ENCODE peak calls at places on chromosomes 2 and 18, in eight cellular contexts. Z is spleen, C is prostate gland, P is HCT116, E is breast epithelium, I is A549, M is K562, A is stomach. Y is an unnamed sample. For H3K4me1, the result is how much of the 10 kb centered on the place peaks cover.

GRCh38 chr2:202861987-202862386 is 9.6 kb downstream of the ICA1L start:
- DNase-seq in M (no peak), C (no peak), Z (no peak), I (no peak), P (no peak), E (no peak), A (no peak), Y (no peak)

GRCh38 chr2:75432761-75433361 is 127.9 kb downstream of the EVA1A start:
- DNase-seq in I (no peak), E (no peak), M (no peak), P (no peak), C (no peak), A (no peak), Z (peak), Y (no peak)

GRCh38 chr2:233413529-233414272 is 59.4 kb downstream of the DGKD start:
- DNase-seq in Z (no peak), P (peak), A (peak), E (peak), C (no peak), M (no peak), I (peak), Y (no peak)

GRCh38 chr2:43075054-43075593 is 151.3 kb downstream of the ZFP36L2 start:
- DNase-seq in A (peak), E (peak), M (no peak), I (no peak), Z (peak), P (no peak), C (peak), Y (no peak)

GRCh38 chr2:161961046-161961445 is 113.0 kb downstream of the DPP4 start:
- DNase-seq in C (no peak), E (no peak), M (no peak), I (no peak), P (no peak), A (no peak), Z (no peak), Y (no peak)

GRCh38 chr2:213214209-213214608 is 62.8 kb upstream of the IKZF2 start:
- DNase-seq in I (no peak), P (no peak), Z (no peak), E (no peak), A (no peak), M (no peak), C (no peak), Y (no peak)

GRCh38 chr2:121479882-121480522 is 50.7 kb upstream of the RNU4ATAC start:
- DNase-seq in C (no peak), M (peak), A (peak), P (no peak), E (no peak), Z (no peak), I (no peak), Y (no peak)

GRCh38 chr2:218984239-218985020 is 554 bp downstream of the FEV start:
- DNase-seq in Z (no peak), A (no peak), E (no peak), I (no peak), P (no peak), C (no peak), M (no peak), Y (no peak)

GRCh38 chr2:133972786-133973185 is 281.1 kb upstream of the MGAT5 start:
- DNase-seq in P (no peak), E (peak), Z (no peak), I (no peak), M (no peak), C (no peak), A (no peak), Y (no peak)

GRCh38 chr18:6855767-6856166 is 126.3 kb downstream of the ARHGAP28 start:
- DNase-seq in I (no peak), M (no peak), A (no peak), P (no peak), E (no peak), Z (no peak), C (no peak), Y (no peak)

GRCh38 chr18:57780318-57781127 is 22.6 kb downstream of the ATP8B1 start:
- DNase-seq in A (no peak), Z (no peak), M (peak), P (no peak), I (no peak), E (no peak), C (no peak), Y (no peak)

GRCh38 chr2:207148025-207148424 is 17.7 kb downstream of the KLF7 start:
- DNase-seq in E (peak), P (no peak), Z (no peak), A (no peak), C (peak), M (no peak), I (no peak), Y (no peak)

GRCh38 chr18:74255022-74255658 is 36.6 kb downstream of the CYB5A start:
- DNase-seq in M (no peak), I (no peak), P (no peak), E (peak), Z (no peak), A (peak), C (peak), Y (no peak)

GRCh38 chr2:42025151-42025582 is 22.7 kb upstream of the PKDCC start:
- DNase-seq in P (no peak), A (no peak), E (no peak), I (no peak), Z (no peak), C (no peak), M (no peak), Y (no peak)

GRCh38 chr2:37599688-37600525 is 71.5 kb downstream of the CDC42EP3 start:
- DNase-seq in A (peak), E (no peak), I (no peak), Z (peak), C (no peak), P (no peak), M (no peak), Y (no peak)

GRCh38 chr2:178306351-178307073 is 112.2 kb downstream of the OSBPL6 start:
- DNase-seq in M (peak), P (peak), Z (no peak), E (no peak), I (peak), C (peak), A (no peak), Y (no peak)

GRCh38 chr2:208042450-208042849 is 17.1 kb upstream of the PLEKHM3 start:
- DNase-seq in A (no peak), P (no peak), C (no peak), E (no peak), I (no peak), M (no peak), Z (no peak), Y (no peak)

GRCh38 chr18:49841236-49842217 is 28.2 kb upstream of the ACAA2 start:
- DNase-seq in C (no peak), E (no peak), I (no peak), Z (no peak), P (no peak), M (no peak), A (no peak), Y (no peak)

GRCh38 chr2:11872247-11872947 is 126.0 kb downstream of the LPIN1 start:
- DNase-seq in I (no peak), A (no peak), C (no peak), E (no peak), P (no peak), M (peak), Z (peak), Y (no peak)

GRCh38 chr18:74299746-74300145 is 8.0 kb upstream of the CYB5A start:
- DNase-seq in M (no peak), A (no peak), I (no peak), E (no peak), P (no peak), C (no peak), Z (no peak), Y (no peak)

GRCh38 chr2:60486067-60486466 is 67.4 kb downstream of the BCL11A start:
- DNase-seq in I (no peak), M (no peak), E (no peak), Z (no peak), C (no peak), A (no peak), P (no peak), Y (no peak)

GRCh38 chr2:6535572-6535971 is 330.1 kb downstream of the CMPK2 start:
- DNase-seq in A (no peak), I (no peak), Z (no peak), E (no peak), C (no peak), M (no peak), P (no peak), Y (no peak)

GRCh38 chr2:96090527-96090926 is 25.8 kb downstream of the ADRA2B start:
- DNase-seq in M (no peak), I (no peak), C (no peak), E (no peak), A (no peak), P (no peak), Z (no peak), Y (no peak)

GRCh38 chr2:210252699-210253606 is 27.7 kb upstream of the ACADL start:
- DNase-seq in E (no peak), P (no peak), M (no peak), Z (no peak), C (no peak), I (no peak), A (no peak), Y (no peak)

GRCh38 chr2:190717306-190717705 is 68.4 kb downstream of the NAB1 start:
- DNase-seq in M (peak), C (no peak), P (no peak), E (no peak), I (no peak), Z (no peak), A (no peak), Y (peak)

GRCh38 chr18:35371412-35372195 is 5.5 kb downstream of the ZNF396 start:
- DNase-seq in E (no peak), A (no peak), P (no peak), C (no peak), M (no peak), Z (no peak), I (no peak), Y (no peak)

GRCh38 chr2:86307431-86307830 is 30.0 kb downstream of the REEP1 start:
- DNase-seq in Z (no peak), E (no peak), I (no peak), M (no peak), A (no peak), C (no peak), P (no peak), Y (no peak)

GRCh38 chr18:49127606-49128190 is 176.9 kb upstream of the SMAD7 start:
- DNase-seq in M (no peak), C (no peak), P (no peak), I (no peak), E (no peak), A (no peak), Z (no peak), Y (no peak)

GRCh38 chr2:120641366-120641771 is 94.3 kb upstream of the GLI2 start:
- DNase-seq in I (no peak), Z (no peak), E (no peak), C (no peak), M (no peak), A (no peak), P (no peak), Y (no peak)

GRCh38 chr18:75132471-75132870 is 76.5 kb downstream of the PTGR3 start:
- DNase-seq in E (peak), Z (peak), C (no peak), P (no peak), M (no peak), I (no peak), A (no peak), Y (no peak)

GRCh38 chr2:233840520-233840919 is 13.8 kb downstream of the HJURP start:
- DNase-seq in M (no peak), P (no peak), I (no peak), E (no peak), C (no peak), Z (peak), A (peak), Y (no peak)

GRCh38 chr2:47460766-47461165 is 57.8 kb downstream of the MSH2 start:
- DNase-seq in E (no peak), Z (no peak), M (no peak), C (no peak), P (no peak), A (no peak), I (no peak), Y (no peak)

GRCh38 chr18:35919179-35919578 is 53.3 kb upstream of the RMP24 start:
- DNase-seq in P (no peak), E (no peak), I (no peak), A (no peak), M (no peak), C (no peak), Z (no peak), Y (peak)

GRCh38 chr2:121721926-121722325 is 14.7 kb downstream of the NIFK start:
- DNase-seq in E (no peak), I (no peak), P (no peak), M (no peak), A (no peak), C (no peak), Z (no peak), Y (no peak)

DNA sequence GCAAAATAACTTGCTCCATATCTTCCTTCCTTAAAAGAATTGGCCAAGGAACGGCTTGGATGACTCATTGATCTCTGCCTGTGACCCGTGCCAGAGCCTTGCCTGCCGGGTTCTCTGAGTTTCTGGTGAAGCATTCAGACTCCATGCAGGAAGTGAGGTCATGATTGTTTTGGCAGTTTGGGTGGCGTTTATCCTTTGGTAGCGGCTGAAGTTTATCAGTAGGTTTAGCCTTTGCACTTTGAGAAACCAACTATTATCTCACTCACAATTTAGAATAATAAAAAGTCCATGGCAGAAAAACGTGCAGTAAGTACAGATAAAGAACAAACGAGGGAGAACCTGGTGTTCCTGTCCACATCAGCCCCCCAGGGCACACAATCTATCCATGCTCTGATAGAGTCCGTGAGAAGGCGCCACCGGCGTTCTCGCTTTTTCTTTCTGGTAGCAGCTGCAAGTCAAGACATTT is 15.0 kb upstream of the CTAGE1 start:
- DNase-seq in A (peak), C (no peak), Z (no peak), M (peak), E (peak), I (peak), P (peak), Y (peak)
- TF ChIP-seq POLR2A in A (no peak), C (no peak), Z (no peak), M (no peak), E (no peak), I (no peak), P (no peak), Y (no peak)

GRCh38 chr2:113078350-113078839 is 10.6 kb downstream of the IL1F10 start:
- DNase-seq in C (peak), Z (no peak), P (peak), I (no peak), M (no peak), E (no peak), A (peak), Y (no peak)

GRCh38 chr2:113077921-113078320 is 10.2 kb downstream of the IL1F10 start:
- DNase-seq in Z (no peak), M (no peak), I (no peak), A (peak), P (no peak), C (peak), E (no peak), Y (no peak)

GRCh38 chr2:113080134-113080533 is 12.4 kb downstream of the IL1F10 start:
- DNase-seq in M (peak), I (peak), A (peak), P (peak), C (peak), E (no peak), Z (peak), Y (no peak)

GRCh38 chr2:113076917-113077669 is 9.3 kb downstream of the IL1F10 start:
- DNase-seq in Z (no peak), M (no peak), E (no peak), I (no peak), P (no peak), C (no peak), A (no peak), Y (no peak)

DNA sequence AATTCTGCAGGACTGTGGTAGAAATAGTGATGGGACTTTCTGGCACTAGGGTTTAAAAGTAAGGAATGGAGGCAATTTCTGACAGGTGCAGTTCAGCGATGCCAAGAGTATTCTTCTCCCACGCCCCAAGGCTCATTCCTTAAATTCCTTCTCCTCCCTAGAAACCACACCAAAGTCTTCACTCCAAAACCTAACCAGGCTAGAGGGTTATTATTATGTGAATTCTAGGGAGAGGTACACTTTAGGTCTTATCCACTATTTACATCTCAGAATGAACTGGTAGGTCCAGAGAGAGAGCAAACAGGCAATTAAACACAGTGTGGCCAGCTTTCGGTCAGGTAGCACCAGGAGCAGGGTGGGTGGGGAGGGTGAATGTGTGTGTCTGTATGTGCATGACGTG is 11.4 kb downstream of the IL1F10 start:
- DNase-seq in M (no peak), Z (no peak), E (no peak), A (no peak), P (no peak), I (no peak), C (peak), Y (no peak)
- H3K4me3 ChIP-seq in M (no peak), Z (no peak), E (no peak), A (no peak), P (no peak), I (no peak), C (no peak), Y (no peak)

DNA sequence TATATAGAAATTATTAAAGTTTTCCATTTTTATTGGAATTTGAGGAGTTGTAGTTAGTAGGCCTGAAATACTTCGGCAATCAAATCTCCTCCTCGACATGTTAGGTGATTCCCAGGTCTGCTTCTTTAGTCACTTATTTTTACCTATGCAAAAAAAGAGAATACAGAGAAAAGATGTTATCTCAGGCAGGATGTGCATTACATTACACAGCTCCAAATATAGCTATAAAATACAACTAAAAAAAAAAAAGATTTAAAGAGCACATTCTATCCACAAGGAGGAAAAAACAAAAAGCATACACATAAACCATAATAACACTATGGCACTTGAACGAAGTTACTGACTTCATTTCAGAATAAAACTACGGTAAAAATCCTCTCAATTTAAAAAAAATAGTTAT is 8.1 kb downstream of the STK17B start:
- DNase-seq in Z (no peak), I (no peak), C (no peak), A (no peak), M (no peak), P (no peak), E (no peak), Y (no peak)
- H3K4me1 ChIP-seq in Z (half or more), I (under half), C (under half), A (under half), M (under half), P (under half), E (under half), Y (under half)

GRCh38 chr2:236569593-236569973 is at the start of gene ACKR3:
- DNase-seq in P (peak), E (peak), M (no peak), I (peak), C (peak), A (peak), Z (peak), Y (peak)
- TF ChIP-seq POLR2A in P (no peak), E (no peak), M (no peak), I (peak), C (peak), A (no peak), Z (no peak), Y (peak)

GRCh38 chr2:26298286-26298637 is 47.7 kb upstream of the SELENOI start:
- DNase-seq in Z (no peak), C (no peak), M (no peak), A (no peak), I (no peak), P (no peak), E (no peak), Y (no peak)
- H3K4me3 ChIP-seq in Z (no peak), C (peak), M (no peak), A (peak), I (no peak), P (no peak), E (peak), Y (peak)

GRCh38 chr2:197431858-197432257 is 3.0 kb downstream of the SF3B1 start:
- DNase-seq in C (no peak), A (no peak), M (no peak), Z (no peak), P (no peak), I (no peak), E (no peak), Y (no peak)
- H3K4me1 ChIP-seq in C (under half), A (half or more), M (under half), Z (half or more), P (under half), I (under half), E (under half), Y (half or more)

GRCh38 chr2:18557121-18557520 is 3.3 kb downstream of the RDH14 start:
- DNase-seq in M (no peak), C (no peak), P (no peak), A (no peak), E (no peak), I (no peak), Z (no peak), Y (no peak)

GRCh38 chr2:18560797-18561085 is 288 bp upstream of the RDH14 start:
- DNase-seq in I (no peak), C (no peak), E (no peak), Z (no peak), A (no peak), M (no peak), P (no peak), Y (no peak)

GRCh38 chr2:18559531-18559930 is 922 bp downstream of the RDH14 start:
- DNase-seq in I (no peak), E (no peak), P (no peak), A (no peak), C (peak), Z (no peak), M (peak), Y (no peak)

GRCh38 chr2:18558458-18558857 is 2.0 kb downstream of the RDH14 start:
- DNase-seq in P (no peak), M (peak), A (no peak), E (no peak), Z (no peak), C (no peak), I (no peak), Y (no peak)

DNA sequence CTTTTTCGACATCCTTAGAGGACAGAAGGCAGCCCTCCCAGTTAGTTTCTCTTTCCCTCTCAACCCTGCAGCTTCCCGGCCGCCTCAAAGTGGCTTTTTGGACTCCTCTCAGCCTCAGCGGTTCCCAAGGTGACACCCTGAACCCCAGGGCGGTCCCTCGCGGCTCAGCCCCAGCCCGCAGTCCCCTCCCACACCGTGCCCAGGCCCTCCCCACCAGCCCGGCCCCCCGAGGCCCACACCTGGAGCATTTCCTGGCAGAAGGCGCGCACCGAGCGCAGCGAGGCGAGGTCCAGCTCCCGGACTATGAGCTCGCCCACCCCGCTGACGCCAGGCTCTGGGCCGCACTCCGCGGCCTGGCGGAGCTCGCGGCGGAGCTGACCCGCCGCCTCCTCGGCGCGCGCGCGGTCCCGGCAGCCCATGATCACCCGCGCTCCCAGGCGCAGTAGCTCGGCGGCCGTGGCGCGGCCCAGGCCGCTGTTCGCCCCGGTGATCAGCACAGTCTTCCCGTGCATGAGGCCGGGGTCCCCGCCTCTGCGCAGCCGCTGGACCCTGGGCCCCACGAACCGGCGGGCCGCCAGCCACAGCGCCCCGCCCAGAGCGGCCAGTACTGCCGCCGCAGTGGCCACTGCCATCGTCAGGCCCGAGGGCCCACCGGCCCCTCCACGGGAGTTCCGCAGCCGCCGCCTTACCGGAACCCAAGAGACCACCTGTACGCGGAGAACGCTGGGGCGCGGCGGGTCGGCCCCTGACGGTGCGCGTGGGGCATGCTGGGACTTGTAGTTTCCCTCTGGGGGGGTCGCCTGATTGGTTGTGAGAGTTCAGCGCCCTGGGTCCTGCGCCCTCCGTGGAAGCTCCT is at the start of gene RDH14:
- DNase-seq in A (peak), P (peak), E (peak), M (peak), C (peak), Z (peak), I (peak), Y (peak)
- TF ChIP-seq POLR2A in A (no peak), P (peak), E (peak), M (peak), C (peak), Z (peak), I (no peak), Y (peak)